ENCODE peak calls at places on chromosomes 2 and 18, in seven cellular contexts. D, G, O, P, X, W and S are unnamed samples.
A peak's percentile ranks its signal among the peaks of the same experiment; 100 is the strongest.

GRCh38 chr2:156589381-156590079 is 153.4 kb downstream of the GPD2 start:
- DNase-seq in D (peak; percentile 62), G (peak; percentile 39), O (peak; percentile 76), P (no peak), X (peak; percentile 6), W (no peak), S (no peak)

GRCh38 chr2:3494984-3495666 is 24.2 kb downstream of the ADI1 start:
- DNase-seq in D (no peak), G (no peak), O (no peak), P (no peak), X (no peak), W (no peak), S (no peak)

GRCh38 chr2:25132296-25132630 is 36.1 kb downstream of the POMC start:
- DNase-seq in D (no peak), G (peak; percentile 3), O (no peak), P (no peak), X (no peak), W (no peak), S (no peak)

GRCh38 chr18:35393716-35394115 is 16.6 kb upstream of the ZNF396 start:
- DNase-seq in D (no peak), G (no peak), O (no peak), P (no peak), X (no peak), W (no peak), S (no peak)

GRCh38 chr2:231900486-231900942 is 25.7 kb downstream of the NPPC start:
- DNase-seq in D (peak; percentile 55), G (peak; percentile 47), O (peak; percentile 71), P (peak; percentile 96), X (peak; percentile 47), W (peak; percentile 70), S (peak; percentile 82)

GRCh38 chr2:80822999-80823398 is 518.4 kb upstream of the LRRTM1 start:
- DNase-seq in D (no peak), G (no peak), O (no peak), P (no peak), X (no peak), W (no peak), S (no peak)

GRCh38 chr2:240230424-240230945 is 90.0 kb upstream of the OTOS start:
- DNase-seq in D (no peak), G (no peak), O (no peak), P (no peak), X (peak; percentile 3), W (peak; percentile 46), S (peak; percentile 5)

GRCh38 chr2:85732467-85733120 is 21.2 kb upstream of the ATOH8 start:
- DNase-seq in D (no peak), G (no peak), O (no peak), P (no peak), X (no peak), W (peak; percentile 52), S (no peak)

GRCh38 chr2:23289671-23290070 is 95.3 kb upstream of the KLHL29 start:
- DNase-seq in D (no peak), G (no peak), O (no peak), P (no peak), X (no peak), W (no peak), S (no peak)

GRCh38 chr18:8242306-8242705 is 366.9 kb upstream of the RAB12 start:
- DNase-seq in D (no peak), G (no peak), O (no peak), P (no peak), X (no peak), W (no peak), S (no peak)

GRCh38 chr2:200525551-200525881 is 491 bp upstream of the SGO2 start:
- DNase-seq in D (no peak), G (no peak), O (no peak), P (no peak), X (no peak), W (no peak), S (no peak)
- TF ChIP-seq CTCF in D (no peak), G (no peak), O (no peak), P (no peak), X (no peak), W (no peak), S (no peak)

DNA sequence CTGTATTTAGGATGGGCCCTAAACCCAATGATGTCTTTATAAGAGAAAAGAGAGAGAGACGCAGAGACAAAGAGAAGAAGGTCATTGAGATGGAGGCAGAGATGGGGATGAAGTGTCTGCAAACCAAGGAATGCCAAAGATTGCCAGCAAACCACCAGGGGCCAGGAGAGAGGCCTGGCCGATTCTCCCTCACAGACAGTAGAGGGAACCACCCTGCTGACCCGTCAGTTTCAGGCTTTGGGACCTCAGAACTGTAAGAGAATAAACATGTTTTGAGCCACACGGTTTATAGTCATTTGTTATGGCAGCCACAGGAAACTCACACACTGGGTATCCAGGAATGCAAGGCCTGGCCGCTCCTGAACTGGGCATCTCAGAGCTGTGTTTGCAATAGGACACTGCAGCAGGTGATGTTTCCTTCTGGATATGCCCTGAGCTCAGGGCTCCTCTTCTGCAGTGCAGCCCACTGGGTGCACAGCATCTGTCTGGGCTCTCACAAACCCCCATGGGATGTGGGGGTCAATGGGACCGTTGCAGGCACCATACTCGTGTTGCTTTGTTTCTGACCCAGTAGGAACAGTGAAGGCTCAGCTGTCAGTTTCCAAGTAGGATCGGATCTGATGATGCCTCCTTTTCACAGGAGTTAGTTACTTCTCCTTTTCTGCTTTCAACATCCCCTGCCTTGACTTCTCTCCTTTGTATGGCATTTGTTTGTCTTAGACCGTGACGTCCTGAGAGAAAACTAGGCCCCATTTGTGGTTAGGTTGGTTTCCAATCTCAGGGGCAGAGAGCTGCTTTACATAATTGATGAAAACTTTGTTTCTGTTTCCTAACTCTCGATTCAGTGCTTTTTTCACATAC is 20.8 kb downstream of the PTPN18 start:
- DNase-seq in D (no peak), G (no peak), O (no peak), P (no peak), X (no peak), W (peak; percentile 28), S (no peak)
- TF ChIP-seq CTCF in D (no peak), G (peak; percentile 15), O (peak; percentile 23), P (no peak), X (no peak), W (no peak), S (no peak)

GRCh38 chr18:75280427-75281280 is 70.1 kb downstream of the TSHZ1 start:
- DNase-seq in D (peak; percentile 5), G (peak; percentile 14), O (no peak), P (no peak), X (no peak), W (no peak), S (no peak)
- TF ChIP-seq CTCF in D (no peak), G (no peak), O (no peak), P (no peak), X (no peak), W (no peak), S (no peak)

GRCh38 chr18:78611201-78611800 is 368.3 kb upstream of the SALL3 start:
- DNase-seq in D (no peak), G (no peak), O (no peak), P (no peak), X (no peak), W (no peak), S (no peak)

GRCh38 chr18:78611869-78612268 is 367.7 kb upstream of the SALL3 start:
- DNase-seq in D (no peak), G (no peak), O (no peak), P (no peak), X (no peak), W (no peak), S (no peak)

GRCh38 chr18:78612318-78612717 is 367.3 kb upstream of the SALL3 start:
- DNase-seq in D (no peak), G (no peak), O (no peak), P (no peak), X (no peak), W (no peak), S (no peak)

GRCh38 chr18:78610646-78611045 is 369.0 kb upstream of the SALL3 start:
- DNase-seq in D (no peak), G (no peak), O (no peak), P (no peak), X (no peak), W (no peak), S (no peak)

DNA sequence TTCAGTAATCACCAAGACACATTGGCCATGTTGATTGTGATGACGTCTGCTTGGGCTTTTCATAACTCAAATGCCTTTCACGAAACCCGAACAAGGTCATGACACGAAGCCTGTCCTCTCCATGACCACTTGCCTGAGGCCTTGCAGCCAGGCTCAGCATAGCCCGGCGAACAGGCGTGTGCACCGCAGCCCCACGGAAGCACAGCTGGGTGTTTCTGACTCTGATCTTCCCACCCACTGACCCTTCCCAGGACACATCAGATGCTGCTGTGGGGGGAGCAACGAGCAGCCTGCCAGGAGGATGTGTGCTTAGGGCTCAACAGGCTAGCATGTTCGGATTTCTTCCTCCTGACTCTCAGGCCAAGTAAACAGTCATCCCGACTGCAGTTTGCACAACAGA is 369.4 kb upstream of the SALL3 start:
- DNase-seq in D (no peak), G (no peak), O (no peak), P (no peak), X (no peak), W (no peak), S (no peak)
- TF ChIP-seq CTCF in D (no peak), G (no peak), O (no peak), P (no peak), X (no peak), W (no peak), S (no peak)

GRCh38 chr2:62787381-62787780 is 81.9 kb downstream of the EHBP1 start:
- DNase-seq in D (peak; percentile 51), G (peak; percentile 47), O (peak; percentile 73), P (no peak), X (no peak), W (no peak), S (no peak)
- TF ChIP-seq CTCF in D (peak; percentile 50), G (peak; percentile 44), O (peak; percentile 43), P (no peak), X (peak; percentile 48), W (no peak), S (peak; percentile 41)

GRCh38 chr2:185979546-185980071 is 241.0 kb downstream of the FSIP2 start:
- DNase-seq in D (no peak), G (peak; percentile 68), O (no peak), P (no peak), X (no peak), W (no peak), S (no peak)
- TF ChIP-seq CTCF in D (no peak), G (no peak), O (no peak), P (no peak), X (no peak), W (no peak), S (no peak)